ENCODE peak calls at places on chromosomes 16 and 17, in six cellular contexts. H is H1, C is mesendoderm, B is mesenchymal stem cell, Y is H9, T is neuronal stem cell. K is an unnamed sample.

GRCh38 chr17:18950944-18951905 is 740 bp upstream of the SLC5A10 start:
- DNase-seq in H (no peak), B (no peak), C (peak), Y (no peak), T (no peak), K (no peak)

GRCh38 chr16:82801361-82801760 is 174.6 kb downstream of the CDH13 start:
- DNase-seq in C (no peak), Y (no peak), B (peak), H (no peak), T (no peak), K (peak)

GRCh38 chr17:1627219-1627986 is 1.2 kb downstream of the SLC43A2 start:
- DNase-seq in T (no peak), Y (peak), B (no peak), C (no peak), H (no peak), K (no peak)

GRCh38 chr17:53127331-53127730 is 695.4 kb upstream of the KIF2B start:
- DNase-seq in Y (no peak), B (no peak), H (no peak), T (no peak), C (no peak), K (no peak)

GRCh38 chr16:85199880-85200279 is 87.6 kb upstream of the CIBAR2 start:
- DNase-seq in Y (no peak), C (no peak), H (no peak), B (no peak), T (no peak), K (no peak)

GRCh38 chr17:66654341-66654740 is 180.6 kb upstream of the CACNG5 start:
- DNase-seq in C (no peak), H (no peak), Y (no peak), T (no peak), B (peak), K (peak)

GRCh38 chr17:50872710-50873424 is 6.7 kb upstream of the TOB1 start:
- DNase-seq in B (no peak), Y (peak), H (no peak), T (no peak), C (no peak), K (peak)

GRCh38 chr16:49649013-49649785 is 206.7 kb downstream of the ZNF423 start:
- DNase-seq in H (no peak), Y (no peak), C (no peak), T (no peak), B (no peak), K (no peak)

GRCh38 chr17:79041723-79042420 is 17.9 kb downstream of the C1QTNF1 start:
- DNase-seq in T (no peak), Y (no peak), H (no peak), C (no peak), B (no peak), K (peak)

GRCh38 chr16:86048882-86049585 is 150.1 kb downstream of the IRF8 start:
- DNase-seq in C (no peak), Y (no peak), T (no peak), H (no peak), B (no peak), K (no peak)

GRCh38 chr16:17475104-17475503 is 4.3 kb upstream of the XYLT1 start:
- DNase-seq in C (no peak), B (no peak), H (no peak), Y (no peak), T (no peak), K (no peak)

GRCh38 chr16:89060207-89060794 is 33.4 kb upstream of the ACSF3 start:
- DNase-seq in C (no peak), T (no peak), Y (no peak), H (no peak), B (no peak), K (no peak)

GRCh38 chr16:3004781-3005284 is 7.9 kb upstream of the CLDN9 start:
- DNase-seq in H (no peak), B (no peak), Y (peak), C (peak), T (no peak), K (no peak)

GRCh38 chr16:81790277-81790676 is 11.2 kb downstream of the PLCG2 start:
- DNase-seq in T (no peak), H (no peak), C (no peak), Y (no peak), B (no peak), K (no peak)

GRCh38 chr17:61307905-61308886 is 91.4 kb upstream of the TBX2 start:
- DNase-seq in C (no peak), T (no peak), H (no peak), Y (no peak), B (peak), K (peak)

GRCh38 chr16:87050142-87050541 is 267.1 kb downstream of the C16orf95 start:
- DNase-seq in H (no peak), Y (no peak), T (no peak), C (no peak), B (no peak), K (no peak)

GRCh38 chr17:3771140-3771539 is 29.8 kb downstream of the ITGAE start:
- DNase-seq in T (no peak), C (no peak), Y (no peak), H (no peak), B (no peak), K (no peak)

GRCh38 chr17:78903101-78903779 is at the start of gene CEP295NL:
- DNase-seq in B (peak), H (no peak), C (peak), Y (no peak), T (peak), K (peak)

GRCh38 chr16:86975445-86975844 is 341.7 kb downstream of the C16orf95 start:
- DNase-seq in C (peak), H (peak), B (peak), T (peak), Y (peak), K (peak)

GRCh38 chr16:84481051-84481735 is 23.3 kb downstream of the MEAK7 start:
- DNase-seq in B (no peak), H (no peak), T (no peak), C (no peak), Y (no peak), K (no peak)

GRCh38 chr17:1559047-1559742 is 3.4 kb downstream of the PITPNA start:
- DNase-seq in H (no peak), C (no peak), Y (no peak), B (no peak), T (no peak), K (no peak)

GRCh38 chr16:83501481-83501880 is 306.3 kb upstream of the HSBP1 start:
- DNase-seq in H (no peak), T (no peak), C (no peak), B (peak), Y (no peak), K (no peak)

GRCh38 chr17:81520021-81520894 is 7.7 kb upstream of the ACTG1 start:
- DNase-seq in C (no peak), B (no peak), H (no peak), Y (no peak), T (no peak), K (no peak)

GRCh38 chr16:24523569-24523968 is 15.8 kb upstream of the RBBP6 start:
- DNase-seq in C (peak), Y (peak), B (no peak), T (no peak), H (no peak), K (no peak)

GRCh38 chr16:23423496-23424049 is 29.4 kb downstream of the COG7 start:
- DNase-seq in C (no peak), T (no peak), B (peak), Y (no peak), H (no peak), K (peak)

GRCh38 chr17:65160507-65160906 is 23.3 kb downstream of the RGS9 start:
- DNase-seq in T (no peak), B (no peak), H (no peak), Y (no peak), C (no peak), K (no peak)

GRCh38 chr17:77854759-77855745 is 103.5 kb upstream of the TNRC6C start:
- DNase-seq in T (no peak), B (no peak), H (no peak), C (no peak), Y (no peak), K (no peak)

GRCh38 chr16:48487287-48487686 is 102.1 kb upstream of the SIAH1 start:
- DNase-seq in C (no peak), T (no peak), H (no peak), Y (no peak), B (no peak), K (peak)

GRCh38 chr17:2084766-2085647 is 30.1 kb downstream of the HIC1 start:
- DNase-seq in H (no peak), Y (peak), B (peak), T (no peak), C (no peak), K (peak)

GRCh38 chr17:19719365-19720209 is 3.2 kb upstream of the SLC47A2 start:
- DNase-seq in T (no peak), H (no peak), Y (peak), B (no peak), C (peak), K (no peak)

GRCh38 chr16:67279296-67280089 is at the start of gene PLEKHG4:
- DNase-seq in B (peak), H (peak), C (peak), Y (peak), T (peak), K (peak)

GRCh38 chr16:50997679-50998078 is 153.4 kb downstream of the SALL1 start:
- DNase-seq in B (no peak), H (no peak), Y (no peak), T (no peak), C (no peak), K (no peak)

GRCh38 chr16:10812352-10813122 is 6.1 kb downstream of the TVP23A start:
- DNase-seq in C (no peak), B (no peak), Y (no peak), T (no peak), H (no peak), K (no peak)

GRCh38 chr16:27341549-27341948 is 27.8 kb downstream of the IL4R start:
- DNase-seq in Y (no peak), T (no peak), C (no peak), H (no peak), B (no peak), K (no peak)

GRCh38 chr17:5561736-5562135 is 22.6 kb downstream of the NLRP1 start:
- DNase-seq in Y (peak), T (no peak), H (no peak), B (no peak), C (no peak), K (no peak)

DNA sequence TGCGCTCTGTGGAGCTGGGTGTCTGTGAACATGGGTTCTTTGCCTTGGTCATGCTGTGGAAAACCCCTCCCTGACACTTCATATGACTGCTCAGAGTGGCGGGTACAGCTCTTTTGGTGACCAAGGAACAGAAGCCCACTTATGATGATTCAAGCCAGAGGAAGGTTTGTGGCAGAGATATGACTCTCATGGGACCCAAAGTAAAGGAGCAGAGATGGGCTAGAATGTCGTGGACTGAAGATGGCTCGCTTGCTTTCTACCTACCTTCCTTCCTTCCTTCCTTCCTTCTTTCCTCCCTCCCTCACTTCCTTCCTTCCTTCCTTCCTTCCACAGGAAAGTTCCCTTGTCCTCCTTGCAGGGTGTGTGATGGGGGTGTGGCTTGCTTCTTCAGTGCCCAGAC is 169.7 kb upstream of the IRX3 start:
- DNase-seq in T (no peak), C (no peak), H (no peak), Y (no peak), B (no peak), K (no peak)
- H2BK15ac ChIP-seq in T (no peak), C (no peak), H (no peak), Y (no peak), B (no peak), K (no peak)

GRCh38 chr17:74431568-74432483 is at the start of gene GPRC5C:
- DNase-seq in Y (peak), T (peak), H (peak), B (peak), C (peak), K (no peak)
- H2BK15ac ChIP-seq in Y (no peak), T (peak), H (peak), B (peak), C (no peak), K (no peak)

GRCh38 chr17:63480826-63481487 is 4.1 kb downstream of the ACE start:
- DNase-seq in B (no peak), Y (no peak), C (no peak), T (no peak), H (no peak), K (no peak)
- H2BK15ac ChIP-seq in B (no peak), Y (no peak), C (no peak), T (peak), H (no peak), K (no peak)

GRCh38 chr17:20925091-20925490 is 117.7 kb downstream of the USP22 start:
- DNase-seq in H (no peak), Y (no peak), B (peak), C (no peak), T (no peak), K (peak)

GRCh38 chr17:20922128-20922670 is 120.6 kb downstream of the USP22 start:
- DNase-seq in Y (no peak), H (no peak), T (no peak), C (no peak), B (peak), K (peak)

GRCh38 chr17:20925954-20926353 is 116.9 kb downstream of the USP22 start:
- DNase-seq in T (no peak), B (no peak), C (no peak), Y (no peak), H (no peak), K (no peak)

GRCh38 chr17:20926532-20926931 is 116.3 kb downstream of the USP22 start:
- DNase-seq in H (no peak), C (no peak), Y (no peak), B (no peak), T (no peak), K (peak)

GRCh38 chr17:20924306-20924705 is 118.5 kb downstream of the USP22 start:
- DNase-seq in B (no peak), C (peak), Y (no peak), H (no peak), T (no peak), K (no peak)
- H2BK15ac ChIP-seq in B (no peak), C (no peak), Y (no peak), H (no peak), T (no peak), K (no peak)

GRCh38 chr17:45106582-45106981 is 25.7 kb downstream of the PLCD3 start:
- DNase-seq in C (no peak), B (no peak), H (no peak), Y (no peak), T (no peak), K (no peak)
- H2BK15ac ChIP-seq in C (no peak), B (no peak), H (no peak), Y (no peak), T (no peak), K (no peak)

GRCh38 chr16:56022818-56023217 is 147.6 kb upstream of the CES5A start:
- DNase-seq in H (no peak), Y (no peak), C (no peak), B (no peak), T (no peak), K (no peak)
- H2BK15ac ChIP-seq in H (no peak), Y (no peak), C (no peak), B (no peak), T (no peak), K (no peak)

K was measured in IMR-90.